ENCODE peak calls at places on chromosomes 2 and 18, in seven cellular contexts. K is D721Med, E is IMR-90, M is GM13977, Y is foreskin fibroblast, L is lower lobe of right lung, P is heart left ventricle. F is an unnamed sample.

GRCh38 chr18:9237982-9238381 is 96.6 kb upstream of the TWSG1 start:
- DNase-seq in K (no peak), E (no peak), M (no peak), Y (no peak), L (no peak), P (peak; percentile 19), F (no peak)

GRCh38 chr2:72762276-72762675 is 63.6 kb downstream of the EXOC6B start:
- DNase-seq in K (no peak), E (no peak), M (no peak), Y (no peak), L (no peak), P (no peak), F (no peak)

GRCh38 chr2:12929806-12930205 is 213.1 kb downstream of the TRIB2 start:
- DNase-seq in K (no peak), E (no peak), M (no peak), Y (no peak), L (no peak), P (no peak), F (no peak)

GRCh38 chr2:108351889-108352288 is 25.9 kb upstream of the SULT1C4 start:
- DNase-seq in K (no peak), E (no peak), M (no peak), Y (no peak), L (no peak), P (no peak), F (no peak)

GRCh38 chr2:85584857-85585780 is 888 bp downstream of the VAMP5 start:
- DNase-seq in K (no peak), E (peak; percentile 63), M (peak; percentile 56), Y (peak; percentile 83), L (peak; percentile 62), P (peak; percentile 45), F (no peak)

GRCh38 chr2:109609352-109610024 is 4.3 kb downstream of the SEPTIN10 start:
- DNase-seq in K (no peak), E (peak; percentile 69), M (no peak), Y (peak; percentile 24), L (no peak), P (peak; percentile 36), F (no peak)

GRCh38 chr2:176317246-176318065 is 48.2 kb downstream of the MTX2 start:
- DNase-seq in K (no peak), E (no peak), M (no peak), Y (no peak), L (no peak), P (no peak), F (no peak)

GRCh38 chr2:105815401-105815800 is 70.7 kb downstream of the NCK2 start:
- DNase-seq in K (no peak), E (no peak), M (no peak), Y (no peak), L (no peak), P (no peak), F (no peak)

GRCh38 chr18:61360440-61361383 is 27.5 kb downstream of the CDH20 start:
- DNase-seq in K (no peak), E (no peak), M (peak; percentile 11), Y (no peak), L (no peak), P (no peak), F (no peak)

GRCh38 chr2:161992526-161992925 is 81.5 kb downstream of the DPP4 start:
- DNase-seq in K (no peak), E (no peak), M (no peak), Y (no peak), L (no peak), P (no peak), F (no peak)

GRCh38 chr2:147945660-147946059 is 74.9 kb downstream of the ORC4 start:
- DNase-seq in K (no peak), E (peak; percentile 16), M (no peak), Y (peak; percentile 2), L (no peak), P (no peak), F (no peak)

GRCh38 chr2:204542967-204543608 is 2.2 kb upstream of the PARD3B start:
- DNase-seq in K (no peak), E (no peak), M (no peak), Y (no peak), L (no peak), P (no peak), F (no peak)

GRCh38 chr2:134466141-134466540 is 212.3 kb downstream of the MGAT5 start:
- DNase-seq in K (no peak), E (no peak), M (peak; percentile 40), Y (no peak), L (no peak), P (no peak), F (no peak)

GRCh38 chr2:37561615-37562569 is 109.5 kb downstream of the CDC42EP3 start:
- DNase-seq in K (no peak), E (peak; percentile 94), M (no peak), Y (peak; percentile 82), L (no peak), P (no peak), F (peak; percentile 52)

GRCh38 chr2:181305151-181306123 is 151.7 kb upstream of the ITGA4 start:
- DNase-seq in K (no peak), E (peak; percentile 5), M (peak; percentile 21), Y (no peak), L (no peak), P (peak; percentile 62), F (peak; percentile 50)

GRCh38 chr18:80034852-80035406 is 695 bp downstream of the RBFA start:
- DNase-seq in K (no peak), E (no peak), M (no peak), Y (no peak), L (no peak), P (no peak), F (no peak)
- TF ChIP-seq CTCF in K (no peak), E (no peak), M (no peak), Y (no peak), L (no peak), P (no peak), F (peak; percentile 1)

GRCh38 chr2:16625201-16625729 is 40.4 kb downstream of the CYRIA start:
- DNase-seq in K (no peak), E (no peak), M (no peak), Y (no peak), L (peak; percentile 59), P (peak; percentile 57), F (peak; percentile 89)
- TF ChIP-seq CTCF in K (no peak), E (no peak), M (no peak), Y (no peak), L (no peak), P (no peak), F (no peak)

DNA sequence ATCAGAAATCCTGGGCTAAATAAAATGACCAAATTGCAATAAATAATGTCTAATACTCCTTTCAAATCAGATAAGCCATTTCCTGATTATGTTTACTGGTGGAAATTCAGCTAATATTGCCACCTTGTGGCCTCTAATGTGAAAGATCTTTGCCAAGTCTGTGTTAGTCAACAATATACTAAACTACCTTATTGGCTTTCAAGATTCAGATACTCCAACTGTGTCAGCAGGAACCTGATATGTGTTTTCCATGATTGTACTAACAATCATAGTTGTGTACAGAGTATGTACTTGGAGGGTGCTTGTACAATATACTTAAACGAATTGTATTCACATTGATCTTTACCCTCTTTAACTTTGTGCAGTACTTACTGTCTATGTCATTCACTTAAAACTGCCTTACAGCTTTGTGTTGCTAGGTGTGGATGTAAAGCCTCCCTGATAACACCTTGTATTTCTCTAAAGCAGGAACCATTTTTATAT is 75.4 kb upstream of the C2orf15 start:
- DNase-seq in K (no peak), E (peak; percentile 38), M (peak; percentile 40), Y (peak; percentile 16), L (no peak), P (no peak), F (no peak)
- TF ChIP-seq CTCF in K (peak; percentile 66), E (peak; percentile 51), M (peak; percentile 60), Y (peak; percentile 31), L (peak; percentile 51), P (peak; percentile 45), F (peak; percentile 62)

GRCh38 chr2:33673937-33674336 is 74.8 kb upstream of the FAM98A start:
- DNase-seq in K (no peak), E (peak; percentile 25), M (peak; percentile 12), Y (no peak), L (no peak), P (no peak), F (no peak)

GRCh38 chr2:33672389-33672788 is 73.3 kb upstream of the FAM98A start:
- DNase-seq in K (no peak), E (no peak), M (no peak), Y (no peak), L (no peak), P (no peak), F (no peak)

GRCh38 chr2:33672896-33673295 is 73.8 kb upstream of the FAM98A start:
- DNase-seq in K (no peak), E (no peak), M (no peak), Y (no peak), L (no peak), P (no peak), F (no peak)

GRCh38 chr2:33671198-33671597 is 72.1 kb upstream of the FAM98A start:
- DNase-seq in K (no peak), E (no peak), M (no peak), Y (no peak), L (no peak), P (no peak), F (no peak)

GRCh38 chr2:33670392-33670937 is 71.4 kb upstream of the FAM98A start:
- DNase-seq in K (no peak), E (no peak), M (no peak), Y (no peak), L (no peak), P (no peak), F (no peak)
- TF ChIP-seq CTCF in K (no peak), E (no peak), M (no peak), Y (no peak), L (no peak), P (no peak), F (no peak)

DNA sequence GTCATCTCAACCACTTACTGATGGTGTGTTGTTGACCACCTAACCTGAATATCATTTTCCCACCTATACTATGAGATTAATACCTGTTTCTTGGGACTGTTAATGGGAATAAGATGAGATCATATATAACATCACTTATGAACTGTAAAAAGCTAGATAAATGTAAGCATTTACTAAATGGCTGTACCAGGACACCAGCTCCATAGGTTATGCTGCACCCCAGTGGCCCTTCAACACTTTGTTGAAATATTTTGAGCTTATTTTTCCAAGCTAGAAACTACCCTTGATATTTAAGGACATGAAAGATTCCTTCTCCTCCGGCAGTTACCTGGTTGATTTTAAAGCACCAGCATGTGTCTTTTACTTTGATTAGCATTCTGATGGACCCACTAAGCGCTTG is 138.0 kb upstream of the CDCA7 start:
- DNase-seq in K (no peak), E (no peak), M (no peak), Y (no peak), L (no peak), P (no peak), F (no peak)
- TF ChIP-seq CTCF in K (no peak), E (no peak), M (no peak), Y (no peak), L (no peak), P (no peak), F (no peak)

GRCh38 chr2:142286618-142287017 is 155.8 kb upstream of the LRP1B start:
- DNase-seq in K (no peak), E (no peak), M (no peak), Y (no peak), L (no peak), P (no peak), F (no peak)
- TF ChIP-seq CTCF in K (peak; percentile 30), E (peak; percentile 16), M (peak; percentile 41), Y (no peak), L (no peak), P (peak; percentile 7), F (no peak)

GRCh38 chr2:22215517-22215916 is 1091.7 kb downstream of the TDRD15 start:
- DNase-seq in K (no peak), E (no peak), M (no peak), Y (no peak), L (no peak), P (no peak), F (no peak)
- TF ChIP-seq CTCF in K (no peak), E (peak; percentile 2), M (no peak), Y (no peak), L (no peak), P (no peak), F (no peak)

F was measured in CD14-positive monocyte.